ENCODE peak calls at places on chromosomes 2 and 18, in nine cellular contexts. M is neuronal stem cell; C is stimulated activated CD4-positive, alpha-beta T cell treated with anti-CD3 and anti-CD28 coated beads, Interleukin-1b, Interleukin-23, amount 100 ng/mL, for 4 hours; U is posterior cingulate gyrus; Q is mucosa of gallbladder; Y is CD8-positive, alpha-beta memory T cell; S is germinal center; I is ELR; T is left ventricle myocardium inferior. B is an unnamed sample.

GRCh38 chr2:10014418-10015190 is 28.7 kb upstream of the KLF11 start:
- DNase-seq in M (no peak), C (no peak), U (peak; percentile 71), Q (no peak), Y (no peak), S (no peak), I (no peak), T (no peak), B (no peak)

GRCh38 chr18:34834897-34835296 is 124.8 kb downstream of the DTNA start:
- DNase-seq in M (no peak), C (no peak), U (no peak), Q (no peak), Y (no peak), S (no peak), I (no peak), T (no peak), B (no peak)

GRCh38 chr2:24492283-24493272 is 1.5 kb downstream of the NCOA1 start:
- DNase-seq in M (peak; percentile 20), C (no peak), U (no peak), Q (no peak), Y (peak; percentile 7), S (no peak), I (no peak), T (no peak), B (peak; percentile 63)

GRCh38 chr2:192741889-192742288 is 547.2 kb upstream of the TMEFF2 start:
- DNase-seq in M (no peak), C (no peak), U (no peak), Q (no peak), Y (no peak), S (no peak), I (peak; percentile 59), T (no peak), B (no peak)

GRCh38 chr18:48770243-48770642 is 180.5 kb downstream of the SMAD7 start:
- DNase-seq in M (no peak), C (no peak), U (no peak), Q (no peak), Y (no peak), S (no peak), I (no peak), T (no peak), B (no peak)

GRCh38 chr18:76822510-76823165 is at the start of gene ZNF236:
- DNase-seq in M (peak; percentile 77), C (peak; percentile 54), U (peak; percentile 94), Q (peak; percentile 65), Y (peak; percentile 73), S (peak; percentile 82), I (peak; percentile 80), T (peak; percentile 79), B (peak; percentile 92)

GRCh38 chr2:138777996-138778395 is 2.2 kb downstream of the NXPH2 start:
- DNase-seq in M (peak; percentile 76), C (no peak), U (no peak), Q (no peak), Y (no peak), S (no peak), I (peak; percentile 46), T (no peak), B (peak; percentile 9)

GRCh38 chr2:26587966-26588365 is 53.2 kb downstream of the CIB4 start:
- DNase-seq in M (no peak), C (no peak), U (peak; percentile 66), Q (no peak), Y (no peak), S (no peak), I (no peak), T (no peak), B (no peak)

GRCh38 chr18:38961880-38962279 is 1396.3 kb upstream of the CELF4 start:
- DNase-seq in M (no peak), C (no peak), U (no peak), Q (no peak), Y (no peak), S (no peak), I (no peak), T (no peak), B (no peak)

GRCh38 chr2:42925742-42926437 is 133.5 kb upstream of the HAAO start:
- DNase-seq in M (no peak), C (no peak), U (peak; percentile 92), Q (no peak), Y (no peak), S (no peak), I (no peak), T (no peak), B (no peak)

GRCh38 chr18:12516049-12516677 is 108.4 kb downstream of the PRELID3A start:
- DNase-seq in M (no peak), C (no peak), U (no peak), Q (no peak), Y (no peak), S (no peak), I (no peak), T (no peak), B (peak; percentile 11)

GRCh38 chr2:181483876-181484275 is 26.7 kb downstream of the ITGA4 start:
- DNase-seq in M (no peak), C (no peak), U (no peak), Q (no peak), Y (no peak), S (no peak), I (no peak), T (no peak), B (peak; percentile 9)